ENCODE peak calls at places on chromosomes 12 and 14, in four cellular contexts. K is transverse colon, L is fibroblast of the aortic adventitia, O is GM10248. W is an unnamed sample.

GRCh38 chr12:4099276-4099675 is 174.3 kb upstream of the CCND2 start:
- DNase-seq in K (no peak), L (no peak), O (no peak), W (no peak)

GRCh38 chr14:99909500-99910064 is 116.4 kb downstream of the EML1 start:
- DNase-seq in O (no peak), L (no peak), K (no peak), W (no peak)

GRCh38 chr12:106044773-106045172 is 94.0 kb downstream of the NUAK1 start:
- DNase-seq in O (no peak), K (no peak), L (peak; percentile 13), W (no peak)

GRCh38 chr12:108826115-108826806 is 31.1 kb downstream of the SSH1 start:
- DNase-seq in K (peak; percentile 32), L (peak; percentile 96), O (peak; percentile 49), W (peak; percentile 67)

GRCh38 chr12:108597559-108598471 is at the start of gene TMEM119:
- DNase-seq in K (no peak), L (peak; percentile 77), O (no peak), W (no peak)

GRCh38 chr14:54658836-54659235 is 91.9 kb downstream of the SAMD4A start:
- DNase-seq in K (no peak), O (no peak), L (no peak), W (no peak)

GRCh38 chr14:70920608-70921007 is 13.3 kb downstream of the PCNX1 start:
- DNase-seq in K (no peak), L (no peak), O (no peak), W (no peak)

GRCh38 chr14:99744199-99744872 is 48.9 kb upstream of the EML1 start:
- DNase-seq in O (no peak), K (no peak), L (peak; percentile 74), W (no peak)

GRCh38 chr12:72511906-72512305 is 239.7 kb downstream of the TRHDE start:
- DNase-seq in O (no peak), K (no peak), L (peak; percentile 6), W (no peak)

GRCh38 chr14:101808020-101808641 is 46.6 kb downstream of the PPP2R5C start:
- DNase-seq in L (no peak), K (no peak), O (no peak), W (no peak)

GRCh38 chr14:95495538-95496025 is 20.9 kb downstream of the SYNE3 start:
- DNase-seq in L (no peak), O (peak; percentile 82), K (peak; percentile 48), W (peak; percentile 83)

GRCh38 chr12:102971227-102971626 is 13.8 kb downstream of the ASCL1 start:
- DNase-seq in K (no peak), L (no peak), O (no peak), W (no peak)

GRCh38 chr14:57657487-57657886 is 163.8 kb upstream of the CCDC198 start:
- DNase-seq in L (no peak), O (no peak), K (no peak), W (no peak)

GRCh38 chr12:31773223-31773750 is 44.5 kb upstream of the AMN1 start:
- DNase-seq in L (peak; percentile 76), K (no peak), O (no peak), W (no peak)

GRCh38 chr12:64716373-64716772 is 42.8 kb downstream of the GNS start:
- DNase-seq in L (no peak), K (no peak), O (no peak), W (no peak)

GRCh38 chr12:87981495-87981894 is 47.7 kb downstream of the C12orf50 start:
- DNase-seq in K (no peak), L (peak; percentile 17), O (no peak), W (no peak)

GRCh38 chr12:12376636-12377448 is 20.0 kb downstream of the BORCS5 start:
- DNase-seq in O (peak; percentile 77), L (peak; percentile 89), K (no peak), W (no peak)

GRCh38 chr12:122350444-122350843 is 72.0 kb downstream of the CLIP1 start:
- DNase-seq in L (peak; percentile 98), O (no peak), K (no peak), W (no peak)

GRCh38 chr14:68549057-68549421 is 243.8 kb downstream of the ZFP36L1 start:
- DNase-seq in K (no peak), L (peak; percentile 64), O (no peak), W (no peak)

GRCh38 chr12:57522887-57523705 is 472 bp downstream of the MBD6 start:
- DNase-seq in L (peak; percentile 58), O (no peak), K (peak; percentile 54), W (peak; percentile 89)

GRCh38 chr12:74741113-74741512 is 203.5 kb downstream of the ATXN7L3B start:
- DNase-seq in O (no peak), L (no peak), K (no peak), W (no peak)

GRCh38 chr14:91580886-91581615 is 70.9 kb upstream of the PPP4R3A start:
- DNase-seq in O (no peak), L (no peak), K (no peak), W (no peak)

GRCh38 chr12:28824193-28824846 is 324.8 kb upstream of the FAR2 start:
- DNase-seq in K (no peak), L (peak; percentile 33), O (no peak), W (no peak)

GRCh38 chr12:48883305-48884171 is 17.9 kb upstream of the RND1 start:
- DNase-seq in L (peak; percentile 39), O (no peak), K (no peak), W (no peak)

GRCh38 chr14:59085207-59085739 is 103.2 kb upstream of the DAAM1 start:
- DNase-seq in K (no peak), L (no peak), O (no peak), W (no peak)

GRCh38 chr12:114221136-114221838 is 184.7 kb downstream of the TBX5 start:
- DNase-seq in L (peak; percentile 6), O (no peak), K (no peak), W (no peak)

GRCh38 chr12:80632835-80633234 is 74.6 kb upstream of the MYF6 start:
- DNase-seq in K (no peak), L (no peak), O (no peak), W (no peak)
- TF ChIP-seq CTCF in K (no peak), L (peak; percentile 35), O (peak; percentile 13), W (no peak)

DNA sequence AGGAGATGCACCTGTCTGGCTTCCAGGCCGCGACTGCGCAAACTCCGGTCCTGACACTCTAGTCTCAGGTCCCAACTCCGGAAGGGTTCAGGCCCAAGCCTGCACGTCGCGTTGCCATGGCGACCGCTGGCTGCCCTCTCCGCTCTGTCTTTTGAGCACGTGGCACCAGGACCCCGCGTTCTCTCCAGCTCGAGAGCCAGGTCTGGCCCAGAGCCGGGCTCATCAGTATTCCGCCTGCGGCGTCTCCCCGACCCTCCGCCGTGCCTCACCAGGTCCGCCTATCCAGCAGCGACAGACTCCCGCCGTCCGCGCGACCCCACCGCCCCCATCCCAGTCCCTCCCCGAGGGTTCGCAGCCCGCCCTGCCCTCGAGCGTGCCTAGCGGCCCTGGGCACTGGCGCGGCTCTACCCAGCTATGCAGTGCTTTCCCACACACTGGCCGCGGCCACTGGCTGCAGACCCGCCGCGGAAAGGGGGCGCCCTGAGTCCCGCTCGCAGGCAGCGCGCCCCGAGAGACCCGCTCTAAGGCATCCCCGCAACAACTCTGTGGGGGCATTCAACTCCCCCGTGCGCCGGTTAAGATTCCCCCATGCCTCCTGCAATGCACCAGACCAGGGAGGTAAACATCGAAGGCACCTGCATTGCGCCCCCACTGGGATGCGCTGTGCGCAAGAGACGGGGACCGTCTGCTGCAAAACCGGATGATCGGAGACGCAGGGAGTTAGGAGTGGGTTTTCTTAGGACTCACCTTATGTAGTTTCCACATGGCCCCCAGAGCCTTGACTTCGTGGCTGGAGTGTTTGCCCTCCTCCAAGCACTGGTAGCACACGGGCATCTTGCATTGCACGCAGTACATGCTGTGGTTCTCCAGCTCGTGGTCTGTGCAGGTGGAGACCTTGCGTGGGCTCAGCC is 1.3 kb downstream of the TRIM9 start:
- DNase-seq in K (peak; percentile 54), O (peak; percentile 54), L (no peak), W (no peak)
- TF ChIP-seq CTCF in K (peak; percentile 40), O (peak; percentile 52), L (no peak), W (no peak)

DNA sequence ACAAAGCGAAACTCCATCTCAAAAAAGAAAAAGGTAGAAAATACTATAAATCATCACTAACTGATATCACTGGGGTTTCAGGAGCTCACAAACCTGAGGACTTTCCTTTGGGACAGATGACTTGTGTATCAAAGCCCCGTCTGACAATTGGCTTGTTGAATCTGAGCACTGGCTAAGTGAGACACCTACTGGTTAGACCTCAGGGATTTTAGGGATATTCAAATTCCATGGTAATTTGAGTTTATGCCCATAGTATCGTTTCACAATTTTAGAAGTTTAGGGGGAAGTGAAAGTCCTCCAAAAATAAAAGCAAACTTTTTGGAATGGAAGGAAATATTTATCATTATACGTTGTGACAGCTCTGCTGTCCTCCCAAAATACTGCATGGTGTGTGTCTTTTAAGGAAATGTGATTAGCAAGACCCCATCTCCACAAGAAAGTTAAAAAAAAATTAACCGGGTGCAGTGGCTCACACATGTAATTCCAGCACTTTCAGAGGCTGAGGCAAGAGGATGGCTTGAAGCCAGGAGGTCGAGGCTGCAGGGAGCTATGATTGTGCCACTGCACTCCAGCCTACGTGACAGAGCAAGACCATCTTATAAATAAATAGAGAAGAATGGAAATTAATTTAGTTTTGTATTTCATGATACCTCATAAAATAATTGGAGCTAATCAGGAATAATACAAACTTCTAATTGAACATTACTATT is 49.2 kb downstream of the FBXL14 start:
- DNase-seq in O (no peak), K (no peak), L (peak; percentile 67), W (no peak)
- TF ChIP-seq CTCF in O (no peak), K (peak; percentile 13), L (peak; percentile 42), W (no peak)

GRCh38 chr14:74786916-74787315 is 23.8 kb downstream of the YLPM1 start:
- DNase-seq in K (no peak), L (no peak), O (no peak), W (no peak)
- TF ChIP-seq CTCF in K (no peak), L (peak; percentile 15), O (no peak), W (no peak)

DNA sequence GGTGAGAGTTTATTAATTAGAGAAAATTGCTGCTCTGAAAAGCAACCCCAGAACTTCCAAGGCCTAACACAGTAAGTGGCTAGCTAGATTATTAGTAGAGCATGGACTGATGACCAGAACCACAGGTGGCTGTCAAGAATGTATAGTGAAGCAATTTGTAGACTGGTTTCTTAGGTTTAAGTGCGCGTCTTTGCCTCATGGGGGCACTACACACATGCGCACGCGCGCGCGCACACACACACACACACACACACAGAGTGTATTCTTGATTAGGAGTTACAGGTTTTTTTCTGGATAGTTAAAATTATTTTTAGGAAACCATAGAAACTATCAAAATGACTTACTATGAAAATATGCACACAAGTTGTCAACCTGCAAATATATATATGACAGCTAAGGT is 66.5 kb downstream of the BHLHE41 start:
- DNase-seq in O (peak; percentile 13), K (no peak), L (no peak), W (no peak)
- TF ChIP-seq CTCF in O (no peak), K (no peak), L (no peak), W (no peak)

DNA sequence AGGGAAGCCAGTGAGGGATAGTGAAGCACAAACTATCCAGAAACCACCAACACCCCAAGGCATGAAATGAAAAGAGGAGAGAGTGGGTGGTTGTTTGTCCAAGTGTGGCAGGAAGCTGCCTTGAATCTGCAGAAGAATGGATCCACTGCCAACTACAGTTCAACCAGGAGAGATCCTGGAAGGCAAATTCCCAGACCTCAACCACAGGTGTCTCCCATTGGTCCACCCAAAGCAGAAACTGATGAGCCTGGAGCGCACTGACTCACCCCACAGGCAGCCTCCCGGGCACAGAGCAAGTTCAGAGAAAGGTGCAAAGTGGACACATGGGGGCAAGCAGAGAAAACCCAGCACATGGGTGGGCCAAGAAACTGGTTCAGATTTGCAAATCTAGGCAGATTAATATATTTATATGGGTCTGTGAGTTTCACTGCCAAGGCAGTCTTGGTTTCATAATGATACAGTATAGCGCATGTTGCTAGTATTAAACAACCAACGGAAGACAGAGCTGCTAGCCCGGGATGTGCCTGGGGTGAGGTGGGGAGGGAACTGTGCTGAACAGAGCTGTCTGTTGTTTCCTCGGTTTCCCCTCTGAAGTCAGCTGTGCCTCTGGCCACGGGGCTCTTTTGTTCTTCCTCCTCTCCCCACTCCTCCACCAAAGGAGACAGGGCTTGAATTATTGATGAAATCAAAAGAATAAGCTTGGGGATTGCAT is 416.2 kb upstream of the CCDC196 start:
- DNase-seq in K (no peak), O (no peak), L (no peak), W (no peak)
- TF ChIP-seq CTCF in K (no peak), O (no peak), L (no peak), W (no peak)